ENCODE peak calls at places on chromosome 21, in eight cellular contexts. E is CD4-positive, alpha-beta memory T cell; H is EL; O is stimulated activated naive CD4-positive, alpha-beta T cell treated with Interleukin-2 at 50 U/mL for 16 hours; B is osteoblast; K is T-helper 9 cell; L is activated gamma-delta T cell; Y is glutamatergic neuron. V is an unnamed sample.
A peak's percentile ranks its signal among the peaks of the same experiment; 100 is the strongest.

GRCh38 chr21:44911384-44912157 is 9.1 kb downstream of the ITGB2 start:
- DNase-seq in E (peak; percentile 79), H (no peak), O (peak; percentile 45), B (no peak), K (peak; percentile 48), L (no peak), Y (no peak), V (peak; percentile 46)

GRCh38 chr21:42545317-42545716 is 31.7 kb downstream of the SLC37A1 start:
- DNase-seq in E (no peak), H (no peak), O (no peak), B (no peak), K (no peak), L (no peak), Y (no peak), V (no peak)

GRCh38 chr21:14273736-14274538 is 58.0 kb downstream of the RBM11 start:
- DNase-seq in E (no peak), H (no peak), O (no peak), B (peak; percentile 19), K (no peak), L (no peak), Y (peak; percentile 47), V (no peak)

GRCh38 chr21:16821588-16821987 is 691.3 kb upstream of the CXADR start:
- DNase-seq in E (no peak), H (peak; percentile 29), O (no peak), B (peak; percentile 13), K (no peak), L (no peak), Y (no peak), V (no peak)

GRCh38 chr21:42609806-42610205 is 43.6 kb upstream of the PDE9A start:
- DNase-seq in E (peak; percentile 72), H (no peak), O (peak; percentile 43), B (no peak), K (peak; percentile 23), L (no peak), Y (no peak), V (peak; percentile 38)

GRCh38 chr21:36725793-36726386 is 27.0 kb downstream of the SIM2 start:
- DNase-seq in E (no peak), H (no peak), O (no peak), B (no peak), K (no peak), L (no peak), Y (no peak), V (no peak)

GRCh38 chr21:36792505-36792967 is 93.6 kb downstream of the SIM2 start:
- DNase-seq in E (no peak), H (peak; percentile 30), O (no peak), B (no peak), K (no peak), L (no peak), Y (peak; percentile 34), V (peak; percentile 87)

GRCh38 chr21:16305686-16306085 is 575.9 kb downstream of the USP25 start:
- DNase-seq in E (no peak), H (no peak), O (no peak), B (no peak), K (no peak), L (no peak), Y (no peak), V (no peak)

GRCh38 chr21:33367309-33367973 is 35.8 kb upstream of the IFNGR2 start:
- DNase-seq in E (no peak), H (no peak), O (no peak), B (no peak), K (no peak), L (no peak), Y (no peak), V (peak; percentile 56)

GRCh38 chr21:45698493-45698947 is 55.0 kb downstream of the PCBP3 start:
- DNase-seq in E (no peak), H (peak; percentile 92), O (no peak), B (peak; percentile 87), K (no peak), L (no peak), Y (no peak), V (peak; percentile 64)

GRCh38 chr21:16181024-16181423 is 451.2 kb downstream of the USP25 start:
- DNase-seq in E (no peak), H (no peak), O (no peak), B (no peak), K (no peak), L (no peak), Y (no peak), V (no peak)

GRCh38 chr21:45959182-45959581 is 22.4 kb upstream of the COL6A1 start:
- DNase-seq in E (no peak), H (no peak), O (no peak), B (no peak), K (no peak), L (no peak), Y (no peak), V (no peak)

GRCh38 chr21:42021751-42022430 is 11.7 kb upstream of the ZBTB21 start:
- DNase-seq in E (no peak), H (no peak), O (no peak), B (peak; percentile 46), K (no peak), L (no peak), Y (no peak), V (no peak)

GRCh38 chr21:26099610-26100219 is 70.9 kb downstream of the APP start:
- DNase-seq in E (no peak), H (no peak), O (no peak), B (no peak), K (no peak), L (no peak), Y (peak; percentile 32), V (no peak)

GRCh38 chr21:46188226-46189212 is 4.3 kb upstream of the SPATC1L start:
- DNase-seq in E (no peak), H (peak; percentile 76), O (no peak), B (no peak), K (no peak), L (no peak), Y (no peak), V (peak; percentile 73)

GRCh38 chr21:44756416-44757185 is 45.0 kb downstream of the UBE2G2 start:
- DNase-seq in E (no peak), H (no peak), O (no peak), B (no peak), K (no peak), L (no peak), Y (no peak), V (no peak)

GRCh38 chr21:44455524-44456206 is 355 bp downstream of the LRRC3 start:
- DNase-seq in E (peak; percentile 57), H (peak; percentile 16), O (peak; percentile 8), B (peak; percentile 85), K (peak; percentile 8), L (no peak), Y (no peak), V (no peak)

GRCh38 chr21:45016491-45017375 is 57.6 kb upstream of the ADARB1 start:
- DNase-seq in E (no peak), H (no peak), O (no peak), B (peak; percentile 85), K (no peak), L (no peak), Y (no peak), V (no peak)

GRCh38 chr21:37700641-37701202 is 215.5 kb downstream of the KCNJ6 start:
- DNase-seq in E (no peak), H (peak; percentile 80), O (no peak), B (peak; percentile 86), K (no peak), L (no peak), Y (peak; percentile 81), V (peak; percentile 70)

GRCh38 chr21:43880111-43880985 is 15.3 kb downstream of the AGPAT3 start:
- DNase-seq in E (no peak), H (peak; percentile 45), O (no peak), B (peak; percentile 91), K (no peak), L (no peak), Y (no peak), V (peak; percentile 32)

GRCh38 chr21:34830386-34831140 is 161.8 kb downstream of the CLIC6 start:
- DNase-seq in E (no peak), H (no peak), O (no peak), B (no peak), K (no peak), L (no peak), Y (no peak), V (no peak)

GRCh38 chr21:44618504-44618903 is 6.6 kb downstream of the KRTAP10-8 start:
- DNase-seq in E (no peak), H (peak; percentile 7), O (no peak), B (no peak), K (no peak), L (no peak), Y (no peak), V (no peak)

GRCh38 chr21:42565886-42566523 is 52.4 kb downstream of the SLC37A1 start:
- DNase-seq in E (no peak), H (no peak), O (no peak), B (peak; percentile 65), K (no peak), L (no peak), Y (peak; percentile 3), V (no peak)

GRCh38 chr21:36461918-36462486 is 17.9 kb downstream of the CLDN14 start:
- DNase-seq in E (no peak), H (no peak), O (no peak), B (no peak), K (no peak), L (no peak), Y (no peak), V (no peak)

GRCh38 chr21:17818158-17819113 is 720 bp downstream of the C21orf91 start:
- DNase-seq in E (peak; percentile 54), H (peak; percentile 39), O (peak; percentile 25), B (peak; percentile 80), K (peak; percentile 26), L (no peak), Y (peak; percentile 59), V (peak; percentile 13)

GRCh38 chr21:29557200-29557599 is 258.5 kb downstream of the BACH1 start:
- DNase-seq in E (no peak), H (no peak), O (no peak), B (no peak), K (no peak), L (no peak), Y (no peak), V (no peak)

GRCh38 chr21:45228171-45228641 is 59.5 kb downstream of the POFUT2 start:
- DNase-seq in E (peak; percentile 93), H (peak; percentile 97), O (peak; percentile 80), B (peak; percentile 97), K (peak; percentile 57), L (no peak), Y (no peak), V (peak; percentile 96)

GRCh38 chr21:35635261-35635660 is 425.1 kb downstream of the SETD4 start:
- DNase-seq in E (no peak), H (peak; percentile 98), O (no peak), B (peak; percentile 85), K (no peak), L (no peak), Y (no peak), V (peak; percentile 87)

GRCh38 chr21:46110499-46111192 is 12.7 kb downstream of the COL6A2 start:
- DNase-seq in E (no peak), H (no peak), O (no peak), B (peak; percentile 85), K (no peak), L (no peak), Y (peak; percentile 14), V (no peak)

GRCh38 chr21:41611966-41612606 is 104.1 kb upstream of the TMPRSS2 start:
- DNase-seq in E (no peak), H (no peak), O (no peak), B (no peak), K (no peak), L (no peak), Y (no peak), V (peak; percentile 34)

GRCh38 chr21:44718571-44718970 is 7.2 kb upstream of the TSPEAR start:
- DNase-seq in E (no peak), H (no peak), O (no peak), B (peak; percentile 30), K (no peak), L (no peak), Y (no peak), V (no peak)

GRCh38 chr21:40938078-40938477 is 91.1 kb upstream of the DSCAM start:
- DNase-seq in E (no peak), H (no peak), O (no peak), B (no peak), K (no peak), L (no peak), Y (no peak), V (no peak)

GRCh38 chr21:36710729-36711048 is 11.8 kb downstream of the SIM2 start:
- DNase-seq in E (no peak), H (no peak), O (no peak), B (no peak), K (no peak), L (no peak), Y (no peak), V (no peak)

GRCh38 chr21:36008505-36008904 is 51.8 kb downstream of the SETD4 start:
- DNase-seq in E (no peak), H (no peak), O (no peak), B (no peak), K (no peak), L (no peak), Y (no peak), V (no peak)

V was measured in HT1080.